ENCODE peak calls at places on chromosomes 16 and 17, in ten cellular contexts. O is lower lobe of right lung, W is HFF-Myc, X is sigmoid colon, J is coronary artery, B is AG09309, P is breast epithelium, C is lower leg skin, L is lung, G is GM23338. R is an unnamed sample.

GRCh38 chr17:34254651-34255380 is at the start of gene CCL2:
- DNase-seq in O (peak; percentile 61), W (peak; percentile 91), X (peak; percentile 92), J (no peak), B (no peak), P (no peak), C (no peak), L (peak; percentile 69), G (peak; percentile 85), R (no peak)

GRCh38 chr17:58019521-58019920 is 12.5 kb upstream of the SRSF1 start:
- DNase-seq in O (no peak), W (no peak), X (no peak), J (no peak), B (no peak), P (no peak), C (no peak), L (no peak), G (no peak), R (no peak)

GRCh38 chr17:56897646-56898424 is 16.0 kb downstream of the TRIM25 start:
- DNase-seq in O (no peak), W (no peak), X (no peak), J (no peak), B (no peak), P (no peak), C (peak; percentile 56), L (no peak), G (no peak), R (no peak)

GRCh38 chr17:12686486-12686885 is 20.8 kb downstream of the MYOCD start:
- DNase-seq in O (no peak), W (no peak), X (no peak), J (no peak), B (no peak), P (no peak), C (no peak), L (no peak), G (no peak), R (no peak)

GRCh38 chr16:30180741-30181140 is 2.7 kb upstream of the CORO1A start:
- DNase-seq in O (no peak), W (no peak), X (no peak), J (no peak), B (no peak), P (no peak), C (no peak), L (no peak), G (no peak), R (no peak)

GRCh38 chr17:57541472-57542394 is 203.4 kb downstream of the CCDC182 start:
- DNase-seq in O (no peak), W (no peak), X (peak; percentile 80), J (no peak), B (no peak), P (no peak), C (no peak), L (no peak), G (no peak), R (no peak)

GRCh38 chr16:31200821-31201510 is 1.6 kb downstream of the PYCARD start:
- DNase-seq in O (no peak), W (peak; percentile 21), X (no peak), J (no peak), B (no peak), P (no peak), C (no peak), L (no peak), G (no peak), R (peak; percentile 28)

GRCh38 chr16:74738816-74739215 is 35.8 kb downstream of the FA2H start:
- DNase-seq in O (no peak), W (no peak), X (no peak), J (no peak), B (no peak), P (no peak), C (no peak), L (no peak), G (no peak), R (peak; percentile 78)

DNA sequence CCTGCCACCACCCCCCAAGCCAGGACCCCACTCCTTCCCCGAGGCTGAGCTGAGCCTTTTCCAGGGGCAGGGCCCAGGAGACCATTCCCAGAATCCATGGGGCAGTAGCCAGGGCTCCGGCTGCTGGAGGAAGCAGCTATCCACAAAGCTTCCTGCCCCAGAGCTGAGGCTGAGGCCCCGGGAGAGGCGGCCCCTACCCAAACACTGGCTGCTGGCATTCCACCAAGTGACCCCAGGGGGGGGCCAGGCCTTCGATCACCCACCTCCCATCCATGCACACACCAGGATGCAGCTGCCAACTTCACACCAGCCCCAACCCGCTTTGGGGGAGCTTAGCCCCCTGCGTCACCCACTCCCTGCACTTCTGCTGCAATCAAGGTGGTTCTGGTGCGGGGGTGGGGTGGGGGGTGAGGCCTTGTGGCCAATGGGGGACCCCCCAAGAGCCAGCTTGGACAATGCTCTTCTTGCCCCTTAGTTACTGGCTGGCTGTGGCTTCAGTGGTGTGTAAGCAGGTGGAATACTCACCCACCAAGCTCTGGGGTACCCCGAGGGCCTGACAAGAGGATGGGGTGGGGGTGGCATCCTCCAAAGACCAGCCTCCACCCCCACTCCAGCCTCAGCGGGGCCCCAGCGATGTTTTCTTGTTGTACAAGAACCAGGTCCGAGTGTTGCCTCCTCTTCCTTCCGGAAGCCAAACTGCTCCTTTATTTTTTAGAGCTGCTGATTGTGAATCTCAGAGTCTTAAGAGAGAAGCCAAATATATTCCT is 16.8 kb downstream of the MYBBP1A start:
- DNase-seq in O (no peak), W (no peak), X (peak; percentile 65), J (no peak), B (no peak), P (no peak), C (no peak), L (no peak), G (no peak), R (no peak)
- TF ChIP-seq CTCF in O (no peak), W (no peak), X (no peak), J (no peak), B (no peak), P (no peak), C (no peak), L (no peak), G (no peak), R (no peak)

GRCh38 chr17:40355804-40356758 is 8.5 kb downstream of the GJD3 start:
- DNase-seq in O (peak; percentile 48), W (no peak), X (peak; percentile 87), J (no peak), B (no peak), P (no peak), C (no peak), L (no peak), G (no peak), R (no peak)

GRCh38 chr17:40361063-40361924 is 3.2 kb downstream of the GJD3 start:
- DNase-seq in O (no peak), W (no peak), X (peak; percentile 53), J (no peak), B (no peak), P (no peak), C (no peak), L (no peak), G (peak; percentile 58), R (no peak)

GRCh38 chr17:40356906-40357861 is 7.4 kb downstream of the GJD3 start:
- DNase-seq in O (peak; percentile 43), W (no peak), X (peak; percentile 65), J (no peak), B (no peak), P (no peak), C (no peak), L (no peak), G (no peak), R (no peak)

GRCh38 chr17:40360091-40360490 is 4.4 kb downstream of the GJD3 start:
- DNase-seq in O (peak; percentile 37), W (no peak), X (no peak), J (no peak), B (no peak), P (no peak), C (no peak), L (no peak), G (no peak), R (no peak)

GRCh38 chr17:40358323-40359038 is 6.1 kb downstream of the GJD3 start:
- DNase-seq in O (peak; percentile 94), W (no peak), X (peak; percentile 95), J (peak; percentile 90), B (peak; percentile 41), P (peak; percentile 91), C (peak; percentile 98), L (peak; percentile 89), G (peak; percentile 94), R (no peak)
- TF ChIP-seq CTCF in O (peak; percentile 99), W (peak; percentile 88), X (peak; percentile 86), J (peak; percentile 97), B (peak; percentile 93), P (peak; percentile 99), C (no peak), L (peak; percentile 98), G (peak; percentile 94), R (peak; percentile 99)

GRCh38 chr16:8935989-8936388 is 27.7 kb downstream of the USP7 start:
- DNase-seq in O (no peak), W (no peak), X (no peak), J (no peak), B (no peak), P (no peak), C (no peak), L (no peak), G (peak; percentile 77), R (no peak)
- TF ChIP-seq CTCF in O (no peak), W (no peak), X (no peak), J (peak; percentile 2), B (peak; percentile 39), P (no peak), C (no peak), L (no peak), G (peak; percentile 49), R (no peak)

GRCh38 chr17:1909985-1910384 is 80.2 kb downstream of the RPA1 start:
- DNase-seq in O (no peak), W (no peak), X (no peak), J (no peak), B (no peak), P (no peak), C (no peak), L (no peak), G (no peak), R (no peak)

GRCh38 chr17:1906622-1907021 is 76.8 kb downstream of the RPA1 start:
- DNase-seq in O (no peak), W (no peak), X (no peak), J (no peak), B (no peak), P (no peak), C (no peak), L (no peak), G (peak; percentile 45), R (no peak)

GRCh38 chr17:1907216-1907631 is 77.4 kb downstream of the RPA1 start:
- DNase-seq in O (no peak), W (no peak), X (no peak), J (no peak), B (no peak), P (no peak), C (no peak), L (no peak), G (no peak), R (no peak)

GRCh38 chr17:1908699-1909309 is 79.0 kb downstream of the RPA1 start:
- DNase-seq in O (no peak), W (peak; percentile 32), X (peak; percentile 75), J (no peak), B (peak; percentile 37), P (peak; percentile 57), C (peak; percentile 89), L (peak; percentile 66), G (peak; percentile 87), R (no peak)

GRCh38 chr17:1907818-1908698 is 78.3 kb downstream of the RPA1 start:
- DNase-seq in O (no peak), W (no peak), X (no peak), J (no peak), B (no peak), P (no peak), C (no peak), L (no peak), G (peak; percentile 72), R (no peak)
- TF ChIP-seq CTCF in O (no peak), W (no peak), X (no peak), J (no peak), B (no peak), P (no peak), C (no peak), L (no peak), G (no peak), R (no peak)

R was measured in chondrocyte.